ENCODE peak calls at places on chromosomes 1 and 21, in nine cellular contexts. J is hepatocyte; P is activated CD8-positive, alpha-beta memory T cell treated with anti-CD3 and anti-CD28 coated beads, Interleukin-2, amount 10 ng/mL, durations not matched to agents 7 days and 5 days; U is AG20443; Y is naive thymus-derived CD8-positive, alpha-beta T cell; W is stimulated activated CD4-positive, alpha-beta T cell treated with anti-CD3 and anti-CD28 coated beads, Interleukin-2, amount 100 ng/mL, for 24 hours; G is HFFc6; K is Daoy; V is A549. N is an unnamed sample.

GRCh38 chr1:173038875-173039554 is 11.7 kb downstream of the TNFSF18 start:
- DNase-seq in W (no peak), P (peak), V (no peak), Y (no peak), U (no peak), K (no peak), J (no peak), G (no peak), N (no peak)

GRCh38 chr1:58047265-58047858 is 499.2 kb downstream of the OMA1 start:
- DNase-seq in K (peak), P (no peak), Y (peak), J (peak), U (peak), V (peak), W (peak), G (no peak), N (peak)

GRCh38 chr1:95321516-95321915 is 87.5 kb downstream of the RWDD3 start:
- DNase-seq in Y (no peak), J (no peak), P (no peak), W (no peak), K (no peak), V (no peak), U (no peak), G (no peak), N (no peak)

GRCh38 chr1:36425791-36426190 is 24.5 kb downstream of the OSCP1 start:
- DNase-seq in Y (no peak), U (no peak), K (no peak), P (no peak), G (no peak), V (no peak), W (no peak), J (no peak), N (no peak)

GRCh38 chr1:27382950-27383627 is at the start of gene CD164L2:
- DNase-seq in Y (peak), W (peak), G (no peak), U (no peak), V (no peak), K (no peak), J (peak), P (no peak), N (no peak)

GRCh38 chr1:44423706-44424546 is 18.9 kb downstream of the RNF220 start:
- DNase-seq in V (no peak), Y (no peak), G (peak), K (peak), U (peak), P (no peak), J (peak), W (no peak), N (no peak)

GRCh38 chr1:173414136-173414535 is 63.0 kb upstream of the PRDX6 start:
- DNase-seq in Y (no peak), U (no peak), K (no peak), G (no peak), V (no peak), P (no peak), J (no peak), W (no peak), N (no peak)

GRCh38 chr21:39640754-39641153 is 28.0 kb downstream of the B3GALT5 start:
- DNase-seq in W (no peak), P (no peak), K (no peak), Y (no peak), J (no peak), V (no peak), U (no peak), G (no peak), N (no peak)

GRCh38 chr1:53893999-53894636 is at the start of gene DIO1:
- DNase-seq in W (no peak), U (no peak), Y (no peak), V (no peak), G (no peak), K (no peak), J (peak), P (no peak), N (no peak)

GRCh38 chr1:151611288-151611790 is 511 bp upstream of the SNX27 start:
- DNase-seq in V (no peak), J (peak), K (peak), U (peak), G (peak), W (no peak), P (no peak), Y (no peak), N (no peak)

GRCh38 chr1:202199141-202199889 is 5.7 kb downstream of the LGR6 start:
- DNase-seq in P (no peak), W (no peak), V (no peak), Y (no peak), G (no peak), U (no peak), J (no peak), K (no peak), N (no peak)

GRCh38 chr1:205950280-205950679 is 7.0 kb upstream of the SLC26A9 start:
- DNase-seq in U (peak), J (no peak), Y (no peak), V (no peak), W (no peak), K (peak), G (peak), P (no peak), N (no peak)

GRCh38 chr1:204065174-204065985 is 7.5 kb upstream of the SOX13 start:
- DNase-seq in U (peak), P (no peak), W (no peak), V (no peak), K (peak), G (no peak), J (no peak), Y (no peak), N (no peak)

GRCh38 chr1:63636192-63637105 is 43.2 kb downstream of the PGM1 start:
- DNase-seq in U (no peak), V (no peak), K (no peak), G (no peak), J (no peak), W (no peak), P (no peak), Y (no peak), N (no peak)

GRCh38 chr1:201740086-201740541 is 88.8 kb upstream of the IPO9 start:
- DNase-seq in V (no peak), Y (no peak), W (no peak), G (no peak), U (no peak), K (no peak), P (no peak), J (peak), N (no peak)